ENCODE peak calls at places on chromosomes 1 and 21, in ten cellular contexts. M is uterus, I is upper lobe of left lung, P is breast epithelium, V is prostate gland, F is adrenal gland, E is ovary, K is transverse colon, L is body of pancreas, Y is K562. R is an unnamed sample.
A peak's percentile ranks its signal among the peaks of the same experiment; 100 is the strongest.

GRCh38 chr1:30034627-30035521 is 688.5 kb downstream of the MATN1 start:
- DNase-seq in Y (no peak), K (no peak), F (peak; percentile 8), L (no peak), E (no peak), V (no peak), I (no peak), M (no peak), P (no peak), R (no peak)

GRCh38 chr1:109639063-109639840 is 16.6 kb upstream of the GSTM4 start:
- DNase-seq in F (no peak), M (no peak), K (no peak), P (no peak), V (no peak), L (no peak), Y (no peak), E (no peak), I (no peak), R (peak; percentile 9)

GRCh38 chr1:33895396-33895795 is 31.5 kb downstream of the HMGB4 start:
- DNase-seq in Y (no peak), E (no peak), M (no peak), F (no peak), L (no peak), I (no peak), V (no peak), P (no peak), K (no peak), R (no peak)

GRCh38 chr21:45363921-45364463 is 41.0 kb upstream of the COL18A1 start:
- DNase-seq in P (peak; percentile 86), E (peak; percentile 87), V (peak; percentile 48), F (peak; percentile 91), K (peak; percentile 66), L (peak; percentile 81), Y (peak; percentile 72), I (peak; percentile 64), M (peak; percentile 93), R (peak; percentile 85)

GRCh38 chr1:26278303-26278702 is 1.6 kb upstream of the SH3BGRL3 start:
- DNase-seq in P (peak; percentile 62), M (no peak), I (no peak), L (no peak), F (no peak), V (peak; percentile 88), E (no peak), K (peak; percentile 90), Y (no peak), R (peak; percentile 92)

GRCh38 chr1:107683198-107683657 is 281.8 kb downstream of the VAV3 start:
- DNase-seq in L (peak; percentile 24), P (no peak), I (no peak), V (peak; percentile 13), Y (no peak), F (no peak), E (no peak), M (no peak), K (peak; percentile 63), R (no peak)

GRCh38 chr21:42111811-42112210 is 40.7 kb downstream of the UMODL1 start:
- DNase-seq in Y (no peak), L (no peak), M (no peak), E (no peak), V (no peak), P (no peak), I (no peak), F (no peak), K (no peak), R (no peak)

GRCh38 chr1:210678306-210678705 is 349.6 kb downstream of the HHAT start:
- DNase-seq in Y (no peak), F (no peak), I (no peak), V (no peak), P (no peak), E (no peak), L (no peak), M (no peak), K (no peak), R (no peak)

GRCh38 chr1:168079761-168080160 is 57.0 kb downstream of the GPR161 start:
- DNase-seq in E (no peak), F (no peak), Y (no peak), P (no peak), I (no peak), K (no peak), M (no peak), V (no peak), L (no peak), R (no peak)

GRCh38 chr1:53733447-53733931 is 5.5 kb downstream of the GLIS1 start:
- DNase-seq in E (no peak), I (no peak), P (no peak), M (no peak), Y (no peak), L (no peak), F (no peak), K (no peak), V (no peak), R (no peak)

GRCh38 chr1:93137604-93138292 is 42.5 kb downstream of the TMED5 start:
- DNase-seq in I (no peak), K (no peak), E (no peak), Y (no peak), M (no peak), V (no peak), L (no peak), F (no peak), P (no peak), R (no peak)

GRCh38 chr1:204077979-204078696 is 5.2 kb downstream of the SOX13 start:
- DNase-seq in E (no peak), M (no peak), F (no peak), L (peak; percentile 42), Y (no peak), P (no peak), I (peak; percentile 79), V (peak; percentile 84), K (no peak), R (no peak)

DNA sequence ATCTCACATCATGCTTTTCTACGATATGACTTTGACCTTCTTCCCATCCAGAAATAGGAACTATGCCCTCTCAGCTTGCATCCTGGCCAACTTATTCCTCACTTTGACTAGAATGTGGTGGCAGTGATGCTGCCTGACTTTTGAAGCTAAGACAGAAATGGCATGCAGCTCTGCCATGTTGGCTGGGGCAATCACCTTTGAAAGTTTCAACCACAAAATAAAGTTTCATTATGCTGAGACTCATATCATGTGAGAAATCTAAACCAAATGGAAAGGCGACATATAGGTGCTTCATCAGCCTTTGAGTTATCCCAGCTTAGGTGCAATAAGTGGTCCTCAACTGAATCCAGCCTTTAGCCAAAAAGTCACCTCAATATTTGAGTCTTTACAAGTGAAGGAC is 370.0 kb upstream of the CHRM3 start:
- DNase-seq in F (no peak), V (no peak), Y (no peak), M (no peak), E (no peak), I (no peak), K (no peak), P (no peak), L (no peak), R (no peak)
- TF ChIP-seq POLR2A in F (no peak), V (no peak), Y (no peak), M (no peak), E (no peak), I (no peak), K (no peak), P (no peak), L (no peak), R (no peak)

GRCh38 chr1:159172599-159173291 is 1.3 kb downstream of the CADM3 start:
- DNase-seq in P (no peak), M (no peak), V (no peak), E (no peak), Y (no peak), F (no peak), K (no peak), L (no peak), I (no peak), R (no peak)

GRCh38 chr1:159171688-159172501 is 480 bp downstream of the CADM3 start:
- DNase-seq in L (no peak), F (no peak), V (no peak), Y (no peak), M (no peak), I (no peak), P (no peak), K (no peak), E (no peak), R (peak; percentile 84)

GRCh38 chr1:159171254-159171687 is at the start of gene CADM3:
- DNase-seq in P (no peak), Y (no peak), E (no peak), F (no peak), L (no peak), M (no peak), V (no peak), I (no peak), K (no peak), R (no peak)

GRCh38 chr1:159175571-159175970 is 4.2 kb downstream of the CADM3 start:
- DNase-seq in P (no peak), K (no peak), L (no peak), Y (no peak), I (no peak), M (no peak), V (no peak), F (no peak), E (no peak), R (no peak)

DNA sequence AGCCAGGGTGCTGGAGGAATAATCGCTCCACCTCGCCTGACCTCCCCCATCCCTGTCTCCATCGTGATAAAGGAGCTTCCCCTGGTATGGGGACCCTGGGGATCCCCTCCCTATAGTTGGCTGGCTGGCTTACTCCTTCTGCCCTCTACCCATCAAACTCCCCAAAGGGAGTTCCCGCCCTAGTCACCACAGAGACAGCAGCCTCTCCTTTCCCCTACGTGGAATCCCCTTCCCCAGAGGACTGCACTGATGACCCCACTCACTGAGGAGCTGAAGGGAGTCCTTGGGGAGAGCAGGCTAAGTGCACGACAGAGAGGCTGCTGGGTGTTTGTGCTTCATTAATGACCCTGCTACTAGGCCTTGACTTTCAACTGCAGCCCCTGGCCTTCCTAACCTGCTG is 1.9 kb downstream of the CADM3 start:
- DNase-seq in L (no peak), F (no peak), I (no peak), Y (no peak), P (no peak), V (no peak), M (no peak), K (no peak), E (no peak), R (no peak)
- TF ChIP-seq CTCF in L (no peak), F (no peak), I (no peak), Y (no peak), P (no peak), V (no peak), M (no peak), K (no peak), E (no peak), R (no peak)

GRCh38 chr1:214440219-214440965 is 111.0 kb downstream of the PTPN14 start:
- DNase-seq in K (no peak), E (no peak), V (no peak), I (no peak), Y (no peak), L (no peak), F (no peak), P (no peak), M (no peak), R (no peak)
- H3K4me3 ChIP-seq in K (no peak overlapping the region), E (no peak overlapping the region), V (no peak overlapping the region), I (no peak overlapping the region), Y (no peak overlapping the region), L (no peak overlapping the region), F (no peak overlapping the region), P (peak overlapping the region; percentile 42), M (no peak overlapping the region), R (no peak overlapping the region)

GRCh38 chr1:160539896-160540858 is 17.1 kb upstream of the SLAMF6 start:
- DNase-seq in L (peak; percentile 70), F (no peak), E (no peak), V (no peak), P (no peak), K (peak; percentile 64), Y (peak; percentile 96), I (peak; percentile 45), M (no peak), R (peak; percentile 18)
- TF ChIP-seq POLR2A in L (peak; percentile 23), F (no peak), E (no peak), V (no peak), P (no peak), K (no peak), Y (peak; percentile 72), I (no peak), M (no peak), R (no peak)

R was measured in lower leg skin.